ENCODE peak calls at places on chromosome 7, in seven cellular contexts. V is posterior vena cava; N is GOT3; I is hepatocyte; B is NCI-H1092 treated with DMSO at 0.1 percent for 48 hours; H is activated naive CD8-positive, alpha-beta T cell treated with anti-CD3 and anti-CD28 coated beads, Interleukin-2, amount 50 U/mL, for 24 hours; R is substantia nigra. O is an unnamed sample.

GRCh38 chr7:70681847-70682350 is 450.0 kb upstream of the GALNT17 start:
- DNase-seq in R (no peak), I (no peak), V (no peak), N (no peak), B (no peak), H (no peak), O (no peak)

GRCh38 chr7:13742719-13743640 is 246.5 kb downstream of the ETV1 start:
- DNase-seq in R (peak), N (no peak), H (no peak), B (peak), I (peak), V (peak), O (peak)

GRCh38 chr7:144001543-144001942 is 1.4 kb downstream of the OR6B1 start:
- DNase-seq in N (no peak), B (no peak), R (no peak), V (no peak), I (no peak), H (no peak), O (no peak)

GRCh38 chr7:132228240-132228639 is 348.0 kb downstream of the PLXNA4 start:
- DNase-seq in H (no peak), V (no peak), R (no peak), N (no peak), I (no peak), B (no peak), O (no peak)

GRCh38 chr7:109003742-109004141 is 434.1 kb downstream of the DNAJB9 start:
- DNase-seq in H (no peak), I (peak), V (no peak), R (no peak), N (no peak), B (no peak), O (no peak)

GRCh38 chr7:3245721-3246120 is 55.3 kb upstream of the SDK1 start:
- DNase-seq in B (no peak), I (no peak), N (no peak), H (no peak), R (no peak), V (no peak), O (no peak)

GRCh38 chr7:22109761-22110160 is 164.1 kb upstream of the CDCA7L start:
- DNase-seq in B (no peak), V (no peak), I (peak), N (no peak), R (peak), H (peak), O (no peak)

GRCh38 chr7:159112136-159113011 is 32.3 kb downstream of the VIPR2 start:
- DNase-seq in H (no peak), I (no peak), R (no peak), V (peak), B (no peak), N (no peak), O (no peak)

GRCh38 chr7:100509213-100509612 is 25.5 kb downstream of the NYAP1 start:
- DNase-seq in B (peak), N (no peak), R (no peak), I (peak), V (no peak), H (no peak), O (no peak)

GRCh38 chr7:34133983-34134782 is 228.8 kb downstream of the BMPER start:
- DNase-seq in N (peak), B (peak), H (peak), I (peak), V (peak), R (peak), O (peak)

GRCh38 chr7:1579481-1580421 is 9.9 kb upstream of the PSMG3 start:
- DNase-seq in I (peak), R (peak), N (no peak), H (peak), V (peak), B (peak), O (no peak)

GRCh38 chr7:70710011-70710480 is 421.9 kb upstream of the GALNT17 start:
- DNase-seq in I (peak), N (peak), B (no peak), R (no peak), H (no peak), V (no peak), O (no peak)

GRCh38 chr7:130896898-130897514 is 163.0 kb upstream of the KLF14 start:
- DNase-seq in N (no peak), V (peak), H (peak), I (peak), B (peak), R (peak), O (no peak)

GRCh38 chr7:7048213-7048612 is 134.1 kb upstream of the C1GALT1 start:
- DNase-seq in B (no peak), N (no peak), V (no peak), H (no peak), R (no peak), I (no peak), O (no peak)

GRCh38 chr7:101687081-101687480 is 58.0 kb upstream of the MYL10 start:
- DNase-seq in B (no peak), N (no peak), R (no peak), I (no peak), H (no peak), V (no peak), O (no peak)

GRCh38 chr7:85030893-85031292 is 156.0 kb downstream of the SEMA3D start:
- DNase-seq in H (no peak), N (no peak), B (peak), V (no peak), I (peak), R (no peak), O (no peak)

GRCh38 chr7:99579281-99579955 is 18.6 kb upstream of the TMEM225B start:
- DNase-seq in B (peak), I (no peak), V (no peak), N (no peak), H (no peak), R (no peak), O (no peak)

GRCh38 chr7:98357751-98358161 is 43.1 kb downstream of the BAIAP2L1 start:
- DNase-seq in H (no peak), I (peak), N (no peak), R (no peak), B (no peak), V (no peak), O (peak)

GRCh38 chr7:123888192-123888591 is 36.8 kb upstream of the SPAM1 start:
- DNase-seq in H (no peak), R (no peak), N (no peak), B (no peak), I (no peak), V (no peak), O (no peak)

GRCh38 chr7:140397784-140398750 is at the start of gene SLC37A3:
- DNase-seq in R (peak), I (peak), N (peak), H (peak), B (peak), V (peak), O (no peak)

GRCh38 chr7:117717341-117717740 is 155.9 kb downstream of the CTTNBP2 start:
- DNase-seq in N (no peak), B (no peak), R (no peak), I (no peak), V (no peak), H (no peak), O (no peak)

GRCh38 chr7:16409777-16410176 is 11.6 kb downstream of the CRPPA start:
- DNase-seq in N (no peak), B (no peak), R (no peak), H (no peak), I (no peak), V (no peak), O (no peak)

GRCh38 chr7:127571741-127572505 is 13.5 kb downstream of the GCC1 start:
- DNase-seq in V (no peak), R (no peak), I (no peak), N (no peak), H (no peak), B (no peak), O (no peak)

GRCh38 chr7:40474790-40475680 is 340.2 kb downstream of the SUGCT start:
- DNase-seq in H (no peak), I (no peak), N (no peak), B (no peak), V (no peak), R (no peak), O (no peak)

GRCh38 chr7:22725585-22725984 is 1.4 kb upstream of the IL6 start:
- DNase-seq in I (no peak), H (no peak), B (no peak), N (no peak), V (no peak), R (no peak), O (no peak)

GRCh38 chr7:105794741-105795729 is 81.4 kb downstream of the ATXN7L1 start:
- DNase-seq in R (no peak), V (no peak), I (no peak), N (no peak), H (no peak), B (no peak), O (no peak)

GRCh38 chr7:2903686-2904162 is 59.6 kb upstream of the GNA12 start:
- DNase-seq in N (no peak), R (no peak), H (no peak), V (no peak), I (no peak), B (no peak), O (no peak)

GRCh38 chr7:142181211-142181610 is 69.7 kb downstream of the MGAM2 start:
- DNase-seq in B (no peak), R (no peak), I (no peak), H (no peak), V (no peak), N (no peak), O (no peak)